ENCODE peak calls at places on chromosomes 2 and 18, in ten cellular contexts. X is stomach, O is WERI-Rb-1, L is K562, H is upper lobe of left lung, B is GM12878, F is thoracic aorta, Z is fibroblast of lung, J is HCT116, A is cardiac fibroblast. D is an unnamed sample.
A peak's percentile ranks its signal among the peaks of the same experiment; 100 is the strongest.

GRCh38 chr18:9429662-9429993 is 45.7 kb upstream of the RALBP1 start:
- DNase-seq in X (no peak), O (no peak), L (no peak), H (no peak), B (no peak), F (no peak), Z (peak; percentile 48), J (no peak), A (peak; percentile 20), D (no peak)

GRCh38 chr18:42038936-42039335 is 83.9 kb downstream of the PIK3C3 start:
- DNase-seq in X (no peak), O (no peak), L (no peak), H (no peak), B (no peak), F (no peak), Z (peak; percentile 59), J (no peak), A (peak; percentile 89), D (no peak)

GRCh38 chr2:58436842-58437241 is 195.7 kb upstream of the FANCL start:
- DNase-seq in X (no peak), O (no peak), L (no peak), H (no peak), B (no peak), F (no peak), Z (no peak), J (no peak), A (no peak), D (no peak)

GRCh38 chr2:11488809-11489208 is 22.8 kb upstream of the E2F6 start:
- DNase-seq in X (no peak), O (no peak), L (no peak), H (no peak), B (no peak), F (no peak), Z (no peak), J (no peak), A (no peak), D (no peak)

GRCh38 chr2:191748050-191748449 is 70.1 kb downstream of the NABP1 start:
- DNase-seq in X (no peak), O (no peak), L (no peak), H (no peak), B (no peak), F (no peak), Z (peak; percentile 48), J (no peak), A (peak; percentile 31), D (no peak)

GRCh38 chr2:29749843-29750242 is 171.5 kb downstream of the ALK start:
- DNase-seq in X (no peak), O (peak; percentile 47), L (no peak), H (no peak), B (no peak), F (no peak), Z (no peak), J (no peak), A (no peak), D (no peak)

GRCh38 chr2:44464437-44464836 is 102.7 kb downstream of the CAMKMT start:
- DNase-seq in X (no peak), O (no peak), L (no peak), H (no peak), B (no peak), F (no peak), Z (no peak), J (no peak), A (no peak), D (no peak)

GRCh38 chr2:9809448-9810088 is 33.7 kb upstream of the TAF1B start:
- DNase-seq in X (peak; percentile 24), O (no peak), L (no peak), H (peak; percentile 73), B (no peak), F (no peak), Z (no peak), J (no peak), A (no peak), D (no peak)

GRCh38 chr2:95231723-95232122 is 24.4 kb downstream of the ZNF892 start:
- DNase-seq in X (peak; percentile 81), O (peak; percentile 87), L (peak; percentile 59), H (no peak), B (no peak), F (no peak), Z (peak; percentile 90), J (peak; percentile 66), A (peak; percentile 84), D (no peak)

GRCh38 chr18:74116628-74117554 is 30.7 kb downstream of the FBXO15 start:
- DNase-seq in X (no peak), O (no peak), L (no peak), H (no peak), B (no peak), F (no peak), Z (peak; percentile 58), J (peak; percentile 8), A (peak; percentile 60), D (no peak)

GRCh38 chr18:55479656-55480420 is 108.2 kb downstream of the TCF4 start:
- DNase-seq in X (no peak), O (no peak), L (no peak), H (no peak), B (no peak), F (no peak), Z (no peak), J (no peak), A (no peak), D (no peak)

GRCh38 chr18:58344080-58344670 is 284.7 kb downstream of the ALPK2 start:
- DNase-seq in X (no peak), O (no peak), L (no peak), H (no peak), B (no peak), F (no peak), Z (no peak), J (no peak), A (no peak), D (no peak)

GRCh38 chr18:52150050-52150449 is 189.9 kb upstream of the DCC start:
- DNase-seq in X (no peak), O (no peak), L (no peak), H (no peak), B (no peak), F (no peak), Z (no peak), J (no peak), A (no peak), D (no peak)

GRCh38 chr2:71006955-71007799 is 12.5 kb upstream of the TEX261 start:
- DNase-seq in X (no peak), O (no peak), L (peak; percentile 4), H (no peak), B (no peak), F (no peak), Z (no peak), J (no peak), A (no peak), D (no peak)
- TF ChIP-seq CTCF in X (no peak), O (peak; percentile 45), L (no peak), H (no peak), B (no peak), F (no peak), Z (no peak), J (no peak), A (no peak), D (no peak)

DNA sequence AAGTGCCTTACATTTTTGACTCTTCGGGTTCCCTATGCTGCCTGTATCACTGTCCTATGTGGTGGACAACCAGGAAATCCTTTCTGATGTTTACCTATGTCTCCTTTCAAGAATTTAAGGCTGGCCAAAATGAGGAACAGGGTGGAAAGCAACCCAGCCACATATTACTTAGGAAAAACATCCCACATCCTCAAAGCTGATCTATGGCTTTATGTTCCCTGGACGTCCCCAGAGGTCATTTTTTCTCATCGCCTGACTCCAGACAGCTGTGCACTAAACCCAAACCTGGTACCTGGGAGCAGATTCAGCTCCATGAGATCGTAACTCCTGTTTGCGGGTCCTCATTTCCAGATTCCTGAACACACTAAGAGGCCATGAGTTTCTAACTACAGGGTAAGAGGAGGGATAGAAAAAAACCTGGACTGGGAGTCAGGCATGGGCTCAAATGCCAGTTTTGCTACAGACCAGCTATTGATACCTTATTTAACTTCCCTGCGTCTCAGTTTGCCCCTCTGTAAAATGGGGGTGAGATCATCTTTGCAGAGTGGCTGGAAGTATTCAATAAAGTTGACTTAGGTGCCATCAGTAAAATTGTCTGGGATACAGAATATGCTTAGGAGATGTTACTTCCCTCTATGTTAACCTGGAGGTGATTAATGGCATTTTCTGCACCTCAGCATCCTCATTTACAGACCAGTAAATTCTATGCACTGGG is 70.8 kb downstream of the TNS1 start:
- DNase-seq in X (no peak), O (no peak), L (no peak), H (no peak), B (no peak), F (no peak), Z (no peak), J (no peak), A (no peak), D (no peak)
- H3K4me3 ChIP-seq in X (no peak overlapping the region), O (no peak overlapping the region), L (no peak overlapping the region), H (no peak overlapping the region), B (no peak overlapping the region), F (peak overlapping the region; percentile 3), Z (no peak overlapping the region), J (no peak overlapping the region), A (no peak overlapping the region), D (no peak overlapping the region)

DNA sequence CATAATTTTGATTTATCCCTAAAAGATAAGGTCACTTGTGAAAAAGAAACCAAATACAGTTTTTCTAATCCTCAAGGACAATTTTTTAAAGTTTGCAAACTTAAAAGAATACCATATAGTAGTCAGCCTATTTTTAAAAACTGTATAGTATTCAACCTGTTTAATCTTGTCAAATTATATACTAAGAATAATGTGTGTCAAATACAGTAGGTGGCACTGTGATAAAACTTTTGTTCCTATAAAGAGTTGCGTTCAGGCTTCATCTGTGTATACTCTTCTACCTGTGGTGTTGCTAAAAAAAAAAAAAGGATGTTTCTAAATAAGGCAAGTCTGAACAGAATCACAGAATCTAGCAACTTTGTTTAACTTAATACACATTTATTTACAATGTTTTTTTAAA is 68.6 kb downstream of the CCDC138 start:
- DNase-seq in X (no peak), O (no peak), L (no peak), H (no peak), B (no peak), F (no peak), Z (peak; percentile 23), J (no peak), A (peak; percentile 11), D (no peak)
- TF ChIP-seq CTCF in X (no peak), O (no peak), L (peak; percentile 20), H (no peak), B (no peak), F (no peak), Z (peak; percentile 7), J (no peak), A (no peak), D (peak; percentile 35)

DNA sequence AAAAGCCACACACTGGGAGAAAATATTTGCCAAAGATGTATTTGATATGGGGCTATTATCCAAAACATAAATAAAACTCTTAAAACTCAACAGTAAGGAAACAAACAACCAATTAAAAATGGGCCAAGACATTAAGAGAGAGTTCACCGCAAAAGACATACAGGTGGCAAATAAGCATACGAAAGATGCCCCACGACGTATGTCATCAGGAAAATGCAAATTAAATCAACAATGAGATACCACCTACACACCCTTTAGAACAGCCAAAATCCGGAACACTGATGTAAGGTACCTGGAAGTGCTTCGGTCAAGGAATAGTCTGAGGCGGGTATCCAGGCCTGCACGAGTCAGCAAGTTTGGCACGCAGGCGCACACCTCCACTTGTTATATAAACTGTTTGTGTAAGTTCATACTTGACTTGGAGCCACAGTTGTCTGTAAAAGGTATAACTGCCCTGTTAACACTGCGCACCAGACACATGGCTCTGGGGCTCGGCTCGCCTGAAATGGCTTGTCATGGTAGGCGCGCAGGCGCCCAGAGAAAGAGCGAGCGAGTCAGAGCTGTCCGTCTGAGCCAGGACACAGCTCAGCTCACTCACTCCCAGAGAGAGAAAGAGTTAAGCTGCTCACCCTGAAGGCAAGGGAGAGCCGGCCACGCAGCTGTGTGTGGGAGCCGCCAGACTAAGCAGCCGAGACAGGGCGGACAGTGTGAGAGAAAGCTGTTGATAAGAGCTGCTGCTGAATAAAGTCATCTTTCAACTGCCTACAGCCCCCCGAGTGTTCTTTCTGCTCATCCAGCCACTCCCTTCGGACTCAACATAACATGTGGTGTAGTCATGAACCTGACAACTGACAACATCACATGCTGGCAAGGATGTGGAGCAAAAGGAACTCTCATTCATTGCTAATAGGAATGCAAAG is 87.3 kb downstream of the HNRNPLL start:
- DNase-seq in X (peak; percentile 36), O (peak; percentile 89), L (peak; percentile 68), H (peak; percentile 69), B (no peak), F (peak; percentile 26), Z (peak; percentile 57), J (no peak), A (peak; percentile 83), D (no peak)
- H3K4me3 ChIP-seq in X (no peak overlapping the region), O (peak overlapping the region; percentile 40), L (peak overlapping the region; percentile 42), H (no peak overlapping the region), B (no peak overlapping the region), F (peak overlapping the region; percentile 60), Z (peak overlapping the region; percentile 27), J (no peak overlapping the region), A (peak overlapping the region; percentile 11), D (no peak overlapping the region)

D was measured in esophagus squamous epithelium.